ENCODE peak calls at places on chromosome 1, in four cellular contexts. L, O, R and T are unnamed samples.

GRCh38 chr1:155379180-155379876 is 58.6 kb downstream of the RUSC1 start:
- DNase-seq in L (no peak), O (no peak), R (no peak), T (no peak)

GRCh38 chr1:6389971-6390370 is 3.6 kb downstream of the ACOT7 start:
- DNase-seq in L (no peak), O (no peak), R (no peak), T (no peak)

GRCh38 chr1:35447278-35447677 is 109.9 kb downstream of the KIAA0319L start:
- DNase-seq in L (peak), O (no peak), R (no peak), T (no peak)

GRCh38 chr1:226268421-226269124 is 40.4 kb downstream of the LIN9 start:
- DNase-seq in L (peak), O (no peak), R (no peak), T (no peak)

GRCh38 chr1:45334308-45335245 is 5.4 kb upstream of the TOE1 start:
- DNase-seq in L (no peak), O (peak), R (no peak), T (no peak)

GRCh38 chr1:37989381-37989930 is 366 bp downstream of the SF3A3 start:
- DNase-seq in L (peak), O (no peak), R (peak), T (no peak)

GRCh38 chr1:160726114-160726497 is 12.9 kb upstream of the SLAMF7 start:
- DNase-seq in L (peak), O (no peak), R (no peak), T (no peak)

GRCh38 chr1:180283098-180283497 is 53.0 kb downstream of the LHX4 start:
- DNase-seq in L (no peak), O (no peak), R (no peak), T (no peak)

GRCh38 chr1:77762072-77762476 is 2.4 kb upstream of the USP33 start:
- DNase-seq in L (peak), O (no peak), R (no peak), T (no peak)

GRCh38 chr1:97827887-97828286 is 92.9 kb downstream of the DPYD start:
- DNase-seq in L (no peak), O (no peak), R (no peak), T (no peak)

GRCh38 chr1:5982276-5982675 is 9.9 kb downstream of the NPHP4 start:
- DNase-seq in L (no peak), O (no peak), R (no peak), T (no peak)

GRCh38 chr1:175354080-175354479 is 161.5 kb upstream of the KIAA0040 start:
- DNase-seq in L (no peak), O (no peak), R (no peak), T (no peak)

GRCh38 chr1:211741799-211742198 is 66.4 kb upstream of the NEK2 start:
- DNase-seq in L (no peak), O (no peak), R (no peak), T (no peak)

GRCh38 chr1:84301759-84302380 is 362 bp downstream of the SAMD13 start:
- DNase-seq in L (peak), O (no peak), R (no peak), T (no peak)

GRCh38 chr1:30824736-30825429 is 67.3 kb upstream of the LAPTM5 start:
- DNase-seq in L (no peak), O (no peak), R (no peak), T (no peak)

GRCh38 chr1:30823969-30824735 is 66.6 kb upstream of the LAPTM5 start:
- DNase-seq in L (peak), O (peak), R (peak), T (peak)

GRCh38 chr1:30822006-30822405 is 64.4 kb upstream of the LAPTM5 start:
- DNase-seq in L (no peak), O (no peak), R (no peak), T (no peak)

GRCh38 chr1:30823627-30823968 is 66.0 kb upstream of the LAPTM5 start:
- DNase-seq in L (no peak), O (no peak), R (peak), T (peak)

GRCh38 chr1:30822966-30823581 is 65.5 kb upstream of the LAPTM5 start:
- DNase-seq in L (peak), O (no peak), R (no peak), T (no peak)
- H3K27ac ChIP-seq in L (peak), O (peak), R (peak), T (peak)

GRCh38 chr1:40255231-40255630 is 2.8 kb upstream of the ZMPSTE24 start:
- DNase-seq in L (no peak), O (no peak), R (no peak), T (no peak)
- H3K27ac ChIP-seq in L (no peak), O (no peak), R (no peak), T (no peak)

GRCh38 chr1:224358288-224358687 is 1.6 kb downstream of the CNIH4 start:
- DNase-seq in L (no peak), O (no peak), R (no peak), T (no peak)
- H3K27ac ChIP-seq in L (no peak), O (no peak), R (peak), T (no peak)

GRCh38 chr1:1065265-1065939 is 8.7 kb downstream of the RNF223 start:
- DNase-seq in L (no peak), O (no peak), R (no peak), T (no peak)
- H3K27ac ChIP-seq in L (no peak), O (no peak), R (no peak), T (no peak)

DNA sequence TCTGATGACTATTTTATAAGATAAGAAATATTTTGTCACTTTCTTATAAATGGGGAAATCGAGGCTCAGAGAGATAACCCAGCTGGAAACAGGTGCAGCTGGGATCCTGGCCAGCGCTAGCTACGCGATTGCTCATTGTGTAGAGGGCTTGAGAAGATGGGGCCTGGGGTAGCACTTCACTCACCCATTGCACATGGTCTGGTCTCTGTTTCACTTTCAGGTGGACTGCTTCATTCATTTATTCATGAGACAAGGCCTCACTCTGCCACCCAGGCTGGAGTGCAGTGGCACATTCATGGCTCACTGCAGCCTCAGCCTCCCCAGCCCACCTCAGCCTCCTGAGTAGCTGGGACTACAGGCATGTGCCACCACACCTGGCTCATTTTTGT is 23.8 kb downstream of the UBE4B start:
- DNase-seq in L (no peak), O (no peak), R (no peak), T (no peak)
- H3K27ac ChIP-seq in L (no peak), O (no peak), R (no peak), T (peak)

DNA sequence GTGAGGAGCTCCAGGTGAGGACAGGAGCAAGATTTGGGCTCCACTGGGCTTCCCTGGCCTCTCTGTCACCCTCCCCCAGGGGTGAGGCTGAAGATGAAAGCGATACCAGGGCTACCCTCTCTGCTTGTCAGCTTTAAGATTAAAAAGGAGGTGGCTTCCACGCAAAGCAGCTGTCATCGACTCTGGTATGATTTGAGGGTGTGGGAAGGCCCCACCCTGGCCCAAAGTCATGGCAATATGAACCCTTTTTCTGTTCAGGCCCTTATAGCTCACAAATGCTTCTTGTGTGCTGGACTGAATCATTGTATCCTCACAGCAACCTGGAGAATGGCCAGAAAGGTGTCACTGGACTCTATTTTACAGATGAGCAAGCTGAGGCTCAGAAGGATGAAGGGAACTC is 41.6 kb downstream of the NUAK2 start:
- DNase-seq in L (no peak), O (no peak), R (no peak), T (no peak)
- H3K27ac ChIP-seq in L (no peak), O (no peak), R (no peak), T (no peak)

GRCh38 chr1:10665930-10666850 is 130.3 kb downstream of the CASZ1 start:
- DNase-seq in L (no peak), O (no peak), R (peak), T (no peak)
- H3K27ac ChIP-seq in L (no peak), O (no peak), R (peak), T (peak)